ENCODE peak calls at places on chromosomes 16 and 17, in five cellular contexts. E is K562, Y is GM12878, X is A549, Q is endothelial cell of umbilical vein. N is an unnamed sample.

GRCh38 chr17:546456-546855 is 168.2 kb downstream of the VPS53 start:
- DNase-seq in E (no peak), Y (no peak), X (no peak), Q (no peak), N (no peak)

GRCh38 chr16:83356266-83356665 is 451.5 kb upstream of the HSBP1 start:
- DNase-seq in E (peak; percentile 54), Y (no peak), X (peak; percentile 55), Q (peak; percentile 70), N (peak; percentile 59)

GRCh38 chr16:31074073-31074813 is at the start of the genes ZNF646 and ZNF668:
- DNase-seq in E (peak; percentile 94), Y (peak; percentile 96), X (peak; percentile 100), Q (peak; percentile 99), N (peak; percentile 100)

GRCh38 chr16:69039333-69039941 is 66.0 kb upstream of the HAS3 start:
- DNase-seq in E (no peak), Y (no peak), X (no peak), Q (peak; percentile 81), N (peak; percentile 36)

GRCh38 chr17:77654861-77655260 is 303.6 kb upstream of the TNRC6C start:
- DNase-seq in E (no peak), Y (no peak), X (no peak), Q (no peak), N (no peak)

GRCh38 chr16:22198547-22199293 is 7.4 kb upstream of the EEF2K start:
- DNase-seq in E (peak; percentile 7), Y (no peak), X (peak; percentile 62), Q (no peak), N (peak; percentile 30)

GRCh38 chr17:35973333-35974260 is 7.7 kb downstream of the CCL16 start:
- DNase-seq in E (no peak), Y (no peak), X (peak; percentile 16), Q (peak; percentile 87), N (no peak)

GRCh38 chr17:66764559-66764958 is 70.4 kb upstream of the CACNG5 start:
- DNase-seq in E (no peak), Y (no peak), X (no peak), Q (no peak), N (no peak)

GRCh38 chr17:29133146-29133713 is 47.0 kb downstream of the MYO18A start:
- DNase-seq in E (peak; percentile 79), Y (no peak), X (peak; percentile 50), Q (no peak), N (peak; percentile 76)

GRCh38 chr16:12602811-12603698 is 200.6 kb downstream of the CPPED1 start:
- DNase-seq in E (no peak), Y (no peak), X (no peak), Q (no peak), N (no peak)

GRCh38 chr17:6327007-6327406 is 107.9 kb downstream of the AIPL1 start:
- DNase-seq in E (peak; percentile 11), Y (no peak), X (no peak), Q (peak; percentile 98), N (peak; percentile 4)

GRCh38 chr16:49574826-49575225 is 201.2 kb downstream of the C16orf78 start:
- DNase-seq in E (no peak), Y (no peak), X (no peak), Q (no peak), N (no peak)

GRCh38 chr17:55635253-55635766 is 87.4 kb downstream of the TMEM100 start:
- DNase-seq in E (no peak), Y (no peak), X (no peak), Q (peak; percentile 42), N (no peak)

GRCh38 chr17:73045722-73046121 is 46.8 kb downstream of the SLC39A11 start:
- DNase-seq in E (no peak), Y (no peak), X (no peak), Q (no peak), N (no peak)

GRCh38 chr16:85428899-85429775 is 184.0 kb upstream of the GSE1 start:
- DNase-seq in E (no peak), Y (no peak), X (no peak), Q (no peak), N (no peak)

GRCh38 chr17:33519692-33520091 is 226.6 kb upstream of the ASIC2 start:
- DNase-seq in E (no peak), Y (no peak), X (no peak), Q (no peak), N (no peak)

GRCh38 chr17:33522623-33523022 is 229.5 kb upstream of the ASIC2 start:
- DNase-seq in E (peak; percentile 41), Y (no peak), X (no peak), Q (no peak), N (no peak)

GRCh38 chr17:33523577-33523981 is 230.5 kb upstream of the ASIC2 start:
- DNase-seq in E (no peak), Y (no peak), X (no peak), Q (no peak), N (peak; percentile 6)

GRCh38 chr17:33521784-33522183 is 228.7 kb upstream of the ASIC2 start:
- DNase-seq in E (peak; percentile 60), Y (no peak), X (no peak), Q (no peak), N (peak; percentile 12)

GRCh38 chr17:33520404-33521032 is 227.4 kb upstream of the ASIC2 start:
- DNase-seq in E (peak; percentile 75), Y (no peak), X (peak; percentile 46), Q (peak; percentile 19), N (peak; percentile 57)
- TF ChIP-seq MAX in E (no peak), Y (no peak), X (no peak), Q (no peak), N (no peak)

DNA sequence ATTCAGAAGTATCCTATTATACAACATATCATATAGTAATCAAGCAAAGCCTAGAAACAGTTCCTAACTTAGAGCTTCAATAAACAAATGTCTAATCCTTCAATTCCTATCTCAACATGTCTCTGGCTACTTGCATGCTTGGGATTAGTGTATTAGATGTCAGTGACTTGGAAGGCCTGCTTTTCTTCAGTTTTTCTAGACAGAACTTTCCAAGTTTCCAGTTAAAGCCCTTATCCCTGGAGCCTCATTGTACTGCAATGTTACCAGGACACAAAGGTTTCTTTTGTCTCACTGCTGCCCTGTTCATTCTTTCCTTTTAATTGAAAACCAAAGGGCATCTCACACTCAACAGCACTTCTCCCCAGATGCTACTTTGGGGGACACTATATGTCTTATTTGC is 16.5 kb downstream of the PSME3IP1 start:
- DNase-seq in E (no peak), Y (no peak), X (no peak), Q (no peak), N (no peak)
- TF ChIP-seq MYC in E (no peak), Y (no peak), X (no peak), Q (no peak), N (no peak)

GRCh38 chr17:50988427-50988826 is 122.3 kb upstream of the TOB1 start:
- DNase-seq in E (no peak), Y (no peak), X (no peak), Q (no peak), N (no peak)

GRCh38 chr17:50989149-50989548 is 123.0 kb upstream of the TOB1 start:
- DNase-seq in E (no peak), Y (no peak), X (no peak), Q (no peak), N (no peak)

GRCh38 chr17:50981279-50981678 is 115.1 kb upstream of the TOB1 start:
- DNase-seq in E (no peak), Y (no peak), X (no peak), Q (no peak), N (no peak)

GRCh38 chr17:50986989-50987660 is 121.0 kb upstream of the TOB1 start:
- DNase-seq in E (no peak), Y (no peak), X (no peak), Q (no peak), N (no peak)
- H3K4me3 ChIP-seq in E (no peak overlapping the region), Y (no peak overlapping the region), X (no peak overlapping the region), Q (no peak overlapping the region), N (no peak overlapping the region)

GRCh38 chr16:88692861-88693260 is 6.6 kb upstream of the SNAI3 start:
- DNase-seq in E (no peak), Y (no peak), X (no peak), Q (no peak), N (no peak)

GRCh38 chr16:88693420-88694177 is 7.3 kb upstream of the SNAI3 start:
- DNase-seq in E (no peak), Y (no peak), X (no peak), Q (no peak), N (no peak)

GRCh38 chr16:88691129-88691813 is 5.0 kb upstream of the SNAI3 start:
- DNase-seq in E (no peak), Y (no peak), X (no peak), Q (no peak), N (no peak)

GRCh38 chr16:88690341-88691128 is 4.2 kb upstream of the SNAI3 start:
- DNase-seq in E (no peak), Y (no peak), X (no peak), Q (no peak), N (no peak)

GRCh38 chr16:88691924-88692560 is 5.7 kb upstream of the SNAI3 start:
- DNase-seq in E (no peak), Y (no peak), X (no peak), Q (no peak), N (peak; percentile 98)
- TF ChIP-seq MAX in E (peak; percentile 74), Y (no peak), X (no peak), Q (no peak), N (peak; percentile 88)

DNA sequence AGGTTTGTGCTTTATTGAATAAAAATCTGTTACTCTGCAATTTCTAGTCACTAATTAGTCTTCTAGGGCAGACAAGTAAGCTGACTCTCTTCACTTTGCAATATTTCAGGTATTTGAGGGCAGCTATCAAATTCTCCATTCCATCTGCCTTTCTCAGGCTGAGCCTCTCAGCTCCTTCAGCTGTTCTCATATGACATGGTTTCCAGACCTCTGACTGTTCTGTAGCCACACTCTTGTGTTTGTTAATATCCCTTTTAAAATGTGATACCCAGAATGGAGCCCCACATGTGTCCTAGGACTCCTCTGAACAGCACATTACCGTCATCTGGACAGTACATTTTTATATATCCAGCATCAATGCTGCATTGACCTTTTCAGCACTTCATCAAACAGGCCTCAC is 46.1 kb upstream of the MTMR4 start:
- DNase-seq in E (no peak), Y (no peak), X (no peak), Q (no peak), N (no peak)
- TF ChIP-seq MYC in E (no peak), Y (no peak), X (no peak), Q (no peak), N (no peak)

GRCh38 chr16:87380403-87380802 is 3.2 kb downstream of the FBXO31 start:
- DNase-seq in E (no peak), Y (peak; percentile 17), X (no peak), Q (no peak), N (no peak)
- H3K4me3 ChIP-seq in E (no peak overlapping the region), Y (peak overlapping the region; percentile 77), X (no peak overlapping the region), Q (no peak overlapping the region), N (no peak overlapping the region)

DNA sequence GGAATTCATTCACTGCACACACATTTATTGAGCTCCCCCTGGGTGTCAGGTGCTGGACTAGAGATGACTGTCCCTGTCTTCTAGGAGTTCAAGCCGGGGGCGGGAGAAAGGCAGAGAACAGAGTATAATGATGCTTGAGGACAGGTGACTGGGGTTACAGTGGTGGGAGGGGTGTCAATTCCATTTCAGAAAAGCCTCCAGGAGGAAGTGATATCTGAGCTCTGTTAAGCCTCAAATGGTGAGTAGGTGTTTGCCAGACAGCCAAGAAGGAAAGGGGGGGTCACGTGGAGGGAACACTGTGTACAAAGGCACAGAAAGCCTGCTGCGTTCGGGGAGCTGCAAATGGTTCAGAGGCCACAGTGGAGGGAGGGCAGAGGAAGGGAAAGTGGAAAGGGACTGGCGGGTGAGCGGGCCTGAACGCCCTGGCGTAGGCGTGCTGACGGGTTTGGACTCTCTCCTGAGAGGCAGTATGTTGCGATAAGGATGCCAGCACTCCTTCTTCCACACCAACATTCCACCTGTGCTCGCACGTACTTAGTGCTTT is 9.7 kb upstream of the NXPH3 start:
- DNase-seq in E (no peak), Y (no peak), X (no peak), Q (no peak), N (no peak)
- TF ChIP-seq MAX in E (no peak), Y (no peak), X (no peak), Q (no peak), N (no peak)

GRCh38 chr16:86457621-86458456 is 52.5 kb upstream of the FOXF1 start:
- DNase-seq in E (no peak), Y (no peak), X (no peak), Q (no peak), N (no peak)
- TF ChIP-seq MYC in E (no peak), Y (no peak), X (no peak), Q (no peak), N (no peak)